ENCODE peak calls at places on chromosomes 2 and 18, in seven cellular contexts. Q is progenitor cell of endocrine pancreas; X is CD8-positive, alpha-beta T cell; H is HCT116; F is K562; S is cardiac muscle cell; K is A549. P is an unnamed sample.

GRCh38 chr2:241637233-241638062 is at the start of gene ATG4B:
- DNase-seq in Q (peak), X (peak), H (peak), F (peak), S (peak), K (peak), P (peak)

GRCh38 chr2:177253704-177254103 is 10.8 kb downstream of the NFE2L2 start:
- DNase-seq in Q (no peak), X (no peak), H (no peak), F (no peak), S (no peak), K (no peak), P (no peak)

GRCh38 chr2:66457545-66457944 is 22.6 kb downstream of the MEIS1 start:
- DNase-seq in Q (no peak), X (no peak), H (no peak), F (no peak), S (no peak), K (no peak), P (no peak)

GRCh38 chr2:42854207-42854818 is 61.9 kb upstream of the HAAO start:
- DNase-seq in Q (no peak), X (no peak), H (no peak), F (no peak), S (no peak), K (no peak), P (no peak)

GRCh38 chr2:223619486-223620129 is 17.4 kb upstream of the SCG2 start:
- DNase-seq in Q (no peak), X (no peak), H (peak), F (no peak), S (no peak), K (no peak), P (no peak)

GRCh38 chr2:39642054-39642742 is 23.5 kb upstream of the TMEM178A start:
- DNase-seq in Q (no peak), X (no peak), H (peak), F (peak), S (peak), K (peak), P (no peak)

GRCh38 chr2:19971691-19972090 is 18.2 kb downstream of the WDR35 start:
- DNase-seq in Q (no peak), X (no peak), H (no peak), F (no peak), S (peak), K (no peak), P (no peak)

GRCh38 chr18:74234326-74235171 is 57.2 kb downstream of the CYB5A start:
- DNase-seq in Q (no peak), X (no peak), H (no peak), F (peak), S (peak), K (peak), P (no peak)

GRCh38 chr2:33275689-33276444 is 200.6 kb upstream of the RASGRP3 start:
- DNase-seq in Q (no peak), X (peak), H (peak), F (peak), S (peak), K (peak), P (no peak)

GRCh38 chr2:197248623-197249022 is 62.0 kb downstream of the ANKRD44 start:
- DNase-seq in Q (no peak), X (no peak), H (no peak), F (no peak), S (peak), K (no peak), P (no peak)

GRCh38 chr2:115396579-115396978 is 954.1 kb downstream of the DPP10 start:
- DNase-seq in Q (no peak), X (no peak), H (no peak), F (no peak), S (no peak), K (no peak), P (no peak)

DNA sequence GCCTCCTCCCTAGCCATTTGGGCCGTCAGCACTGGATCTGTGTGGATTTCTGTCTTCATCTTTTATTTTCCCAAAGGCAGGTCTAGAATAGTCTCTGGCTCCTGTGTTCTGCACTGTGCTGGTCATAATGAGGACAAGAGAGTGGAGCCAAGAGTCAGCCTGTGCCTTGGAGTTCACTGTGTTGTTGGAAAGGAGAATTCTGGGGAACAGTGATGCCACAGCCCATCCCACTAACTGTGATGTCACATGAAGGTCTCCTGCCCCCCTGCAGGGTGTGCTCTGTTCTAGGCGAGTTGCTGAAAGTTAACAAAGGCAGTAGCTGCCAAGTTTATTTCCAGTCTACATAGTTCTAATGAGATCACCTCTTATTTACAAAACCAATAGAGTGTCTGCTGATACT is 248.5 kb downstream of the TPGS2 start:
- DNase-seq in Q (no peak), X (no peak), H (no peak), F (no peak), S (peak), K (no peak), P (no peak)
- TF ChIP-seq CTCF in Q (no peak), X (no peak), H (no peak), F (no peak), S (peak), K (no peak), P (no peak)

DNA sequence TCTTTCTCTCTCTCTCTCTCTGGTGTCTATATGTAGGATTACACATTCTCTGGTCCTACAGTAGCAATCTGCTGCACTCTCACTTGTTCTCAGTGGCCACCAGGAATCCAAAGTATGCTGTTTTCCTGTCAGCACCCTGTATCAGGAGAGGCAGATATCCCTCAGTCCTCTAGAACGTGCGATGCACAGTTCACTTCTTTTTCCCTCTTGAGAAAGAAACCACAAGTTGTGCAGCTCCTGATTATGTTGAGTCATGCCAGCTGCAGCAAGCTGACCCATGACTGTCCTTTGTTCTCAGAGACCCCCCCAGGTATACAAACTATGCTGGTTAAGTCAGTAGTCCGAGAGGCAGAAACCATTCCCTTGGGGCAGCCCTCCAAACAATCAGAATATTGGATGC is 54.6 kb downstream of the LANCL1 start:
- DNase-seq in Q (no peak), X (no peak), H (no peak), F (no peak), S (peak), K (peak), P (no peak)
- TF ChIP-seq CTCF in Q (no peak), X (no peak), H (no peak), F (no peak), S (no peak), K (no peak), P (no peak)

GRCh38 chr2:158663796-158664195 is 131.3 kb upstream of the DAPL1 start:
- DNase-seq in Q (no peak), X (no peak), H (no peak), F (no peak), S (no peak), K (no peak), P (no peak)

GRCh38 chr2:158661231-158661630 is 133.9 kb upstream of the DAPL1 start:
- DNase-seq in Q (no peak), X (no peak), H (no peak), F (no peak), S (no peak), K (no peak), P (no peak)

GRCh38 chr2:158656492-158657190 is 138.5 kb upstream of the DAPL1 start:
- DNase-seq in Q (no peak), X (no peak), H (no peak), F (no peak), S (no peak), K (no peak), P (no peak)

GRCh38 chr2:158662406-158662805 is 132.7 kb upstream of the DAPL1 start:
- DNase-seq in Q (no peak), X (no peak), H (no peak), F (no peak), S (no peak), K (no peak), P (no peak)

DNA sequence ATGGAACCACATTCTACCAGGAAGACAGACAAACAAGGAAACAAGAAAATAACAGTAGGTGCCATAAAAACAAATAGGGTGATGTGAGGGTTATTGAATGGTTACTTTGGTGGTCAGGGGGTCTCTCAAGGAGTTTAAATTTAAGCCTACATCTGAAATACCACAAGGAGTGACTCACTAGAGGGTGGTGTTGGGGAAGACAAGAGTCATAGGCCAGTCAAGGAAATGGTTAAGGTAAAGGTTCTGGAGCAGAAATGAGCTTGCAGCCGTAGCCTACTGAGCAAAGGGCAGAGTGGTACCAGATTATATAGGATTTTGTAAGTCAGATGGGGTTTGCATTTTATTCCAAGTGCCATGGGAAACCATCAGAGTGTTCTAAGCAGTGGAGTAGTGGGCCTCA is 135.6 kb upstream of the DAPL1 start:
- DNase-seq in Q (no peak), X (no peak), H (no peak), F (no peak), S (no peak), K (no peak), P (no peak)
- TF ChIP-seq CTCF in Q (no peak), X (no peak), H (no peak), F (no peak), S (no peak), K (no peak), P (no peak)

GRCh38 chr18:24086082-24086481 is 52.8 kb upstream of the CABYR start:
- DNase-seq in Q (no peak), X (no peak), H (no peak), F (no peak), S (no peak), K (no peak), P (no peak)

GRCh38 chr18:24094561-24094960 is 44.3 kb upstream of the CABYR start:
- DNase-seq in Q (no peak), X (no peak), H (no peak), F (no peak), S (no peak), K (no peak), P (no peak)

GRCh38 chr18:24090876-24091275 is 48.0 kb upstream of the CABYR start:
- DNase-seq in Q (no peak), X (no peak), H (no peak), F (no peak), S (no peak), K (no peak), P (no peak)

GRCh38 chr18:24089626-24090337 is 49.1 kb upstream of the CABYR start:
- DNase-seq in Q (no peak), X (no peak), H (no peak), F (no peak), S (no peak), K (no peak), P (no peak)

GRCh38 chr18:24089059-24089458 is 49.8 kb upstream of the CABYR start:
- DNase-seq in Q (no peak), X (no peak), H (no peak), F (no peak), S (no peak), K (no peak), P (no peak)
- TF ChIP-seq CTCF in Q (no peak), X (no peak), H (no peak), F (no peak), S (no peak), K (no peak), P (no peak)

GRCh38 chr2:9570182-9571060 is 14.8 kb upstream of the ADAM17 start:
- DNase-seq in Q (no peak), X (no peak), H (no peak), F (no peak), S (peak), K (no peak), P (no peak)
- TF ChIP-seq CTCF in Q (no peak), X (no peak), H (no peak), F (peak), S (no peak), K (peak), P (no peak)